ENCODE peak calls at places on chromosomes 13 and 19, in four cellular contexts. K is uterus, P is Peyer's patch, F is transverse colon. Y is an unnamed sample.

GRCh38 chr13:113076681-113077401 is 28.8 kb upstream of the F7 start:
- DNase-seq in F (no peak), P (no peak), K (no peak), Y (no peak)

GRCh38 chr13:26722321-26722720 is 38.3 kb downstream of the GPR12 start:
- DNase-seq in P (no peak), K (no peak), F (no peak), Y (no peak)

GRCh38 chr19:58397533-58398037 is 2.1 kb downstream of the RNF225 start:
- DNase-seq in F (no peak), P (no peak), K (no peak), Y (no peak)

GRCh38 chr13:110107568-110108347 is 199.2 kb downstream of the COL4A1 start:
- DNase-seq in K (no peak), F (no peak), P (no peak), Y (no peak)

GRCh38 chr13:31046711-31047279 is 114.3 kb downstream of the TEX26 start:
- DNase-seq in K (peak; percentile 31), P (peak; percentile 64), F (peak; percentile 50), Y (peak; percentile 52)

GRCh38 chr19:58252102-58252685 is 23.5 kb downstream of the ZNF544 start:
- DNase-seq in P (no peak), K (no peak), F (no peak), Y (no peak)

GRCh38 chr13:110525328-110526319 is 35.9 kb downstream of the RAB20 start:
- DNase-seq in K (no peak), P (peak; percentile 72), F (peak; percentile 46), Y (peak; percentile 87)

GRCh38 chr19:49436381-49437017 is 4.8 kb downstream of the SLC17A7 start:
- DNase-seq in F (no peak), P (no peak), K (no peak), Y (peak; percentile 81)

GRCh38 chr19:50230379-50231351 is 27.2 kb downstream of the MYH14 start:
- DNase-seq in F (no peak), P (no peak), K (no peak), Y (peak; percentile 30)

GRCh38 chr19:13212759-13213330 is 62.6 kb downstream of the IER2 start:
- DNase-seq in F (peak; percentile 80), P (peak; percentile 78), K (no peak), Y (peak; percentile 52)

GRCh38 chr19:8366961-8367326 is 3.0 kb downstream of the ANGPTL4 start:
- DNase-seq in F (peak; percentile 30), K (peak; percentile 74), P (no peak), Y (peak; percentile 41)

GRCh38 chr19:44891016-44891882 is at the start of gene TOMM40:
- DNase-seq in P (peak; percentile 100), K (no peak), F (peak; percentile 100), Y (no peak)
- TF ChIP-seq POLR2A in P (peak; percentile 36), K (no peak), F (peak; percentile 44), Y (no peak)

DNA sequence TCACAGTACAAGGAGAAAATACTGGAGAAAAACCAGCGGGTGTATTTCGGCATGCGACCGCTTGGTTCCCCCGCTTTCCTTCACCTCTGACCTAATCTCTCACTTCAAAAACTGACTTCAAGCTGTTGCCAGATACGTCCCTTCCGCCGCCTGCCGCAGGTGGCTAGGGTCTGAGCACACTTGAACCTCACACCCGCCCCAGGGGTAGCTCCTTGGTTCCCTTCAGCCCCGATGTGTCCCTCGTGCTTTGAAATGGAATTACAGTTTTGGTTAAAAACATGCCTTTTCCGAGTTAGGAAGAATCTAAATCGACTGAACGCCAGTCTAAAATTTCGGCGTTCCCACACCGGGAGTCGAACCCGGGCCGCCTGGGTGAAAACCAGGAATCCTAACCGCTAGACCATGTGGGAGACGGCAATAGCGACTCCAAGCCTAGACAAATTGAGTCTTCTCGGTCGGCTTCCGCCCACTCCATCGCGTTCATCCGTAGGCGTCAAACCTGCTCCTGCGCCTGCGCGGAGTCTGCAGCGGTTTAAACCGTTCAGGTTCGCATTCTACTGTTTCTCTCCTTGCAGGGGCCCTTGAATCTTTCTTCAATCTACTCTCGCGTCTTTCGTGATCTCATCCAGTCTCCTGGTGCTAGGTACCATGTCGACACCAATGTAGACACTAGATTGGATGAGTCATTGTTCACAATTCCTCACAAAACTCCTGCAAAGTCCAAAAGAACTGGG is 71.5 kb downstream of the NUFIP1 start:
- DNase-seq in F (peak; percentile 98), K (peak; percentile 98), P (peak; percentile 97), Y (peak; percentile 97)
- H3K4me1 ChIP-seq in F (peaks cover 28% of the 10 kb centered on the region), K (peaks cover 4% of the 10 kb centered on the region), P (no peaks in the 10 kb centered on the region), Y (peaks cover 26% of the 10 kb centered on the region)

GRCh38 chr19:17213334-17213733 is 1.8 kb upstream of the USE1 start:
- DNase-seq in P (no peak), K (no peak), F (no peak), Y (no peak)
- TF ChIP-seq POLR2A in P (no peak), K (no peak), F (no peak), Y (no peak)

GRCh38 chr13:40564342-40564997 is 102.0 kb downstream of the FOXO1 start:
- DNase-seq in P (no peak), K (no peak), F (no peak), Y (no peak)
- H3K4me1 ChIP-seq in P (no peaks in the 10 kb centered on the region), K (peaks cover 5% of the 10 kb centered on the region), F (peaks cover 23% of the 10 kb centered on the region), Y (peaks cover 15% of the 10 kb centered on the region)

DNA sequence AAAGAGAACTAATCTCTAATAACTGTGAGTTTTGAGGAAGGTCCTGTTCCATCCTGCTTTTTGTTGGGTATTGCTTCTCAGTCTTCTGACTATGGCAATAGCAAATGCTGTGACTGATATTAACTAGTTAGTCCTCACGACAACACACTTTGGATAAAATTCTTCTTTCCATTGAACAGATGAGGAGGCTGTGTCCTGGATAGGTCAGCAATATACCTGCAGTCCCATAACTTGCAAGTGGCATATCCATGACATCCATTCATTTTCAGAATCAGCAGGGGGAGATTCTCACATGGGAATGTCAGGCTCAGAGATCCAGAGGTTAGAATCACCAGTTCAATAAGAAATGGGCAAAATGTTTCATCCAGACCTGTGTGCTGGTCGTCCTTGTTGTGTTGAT is 7.4 kb downstream of the ZNF554 start:
- DNase-seq in F (no peak), K (no peak), P (no peak), Y (no peak)
- TF ChIP-seq POLR2A in F (no peak), K (no peak), P (no peak), Y (no peak)

DNA sequence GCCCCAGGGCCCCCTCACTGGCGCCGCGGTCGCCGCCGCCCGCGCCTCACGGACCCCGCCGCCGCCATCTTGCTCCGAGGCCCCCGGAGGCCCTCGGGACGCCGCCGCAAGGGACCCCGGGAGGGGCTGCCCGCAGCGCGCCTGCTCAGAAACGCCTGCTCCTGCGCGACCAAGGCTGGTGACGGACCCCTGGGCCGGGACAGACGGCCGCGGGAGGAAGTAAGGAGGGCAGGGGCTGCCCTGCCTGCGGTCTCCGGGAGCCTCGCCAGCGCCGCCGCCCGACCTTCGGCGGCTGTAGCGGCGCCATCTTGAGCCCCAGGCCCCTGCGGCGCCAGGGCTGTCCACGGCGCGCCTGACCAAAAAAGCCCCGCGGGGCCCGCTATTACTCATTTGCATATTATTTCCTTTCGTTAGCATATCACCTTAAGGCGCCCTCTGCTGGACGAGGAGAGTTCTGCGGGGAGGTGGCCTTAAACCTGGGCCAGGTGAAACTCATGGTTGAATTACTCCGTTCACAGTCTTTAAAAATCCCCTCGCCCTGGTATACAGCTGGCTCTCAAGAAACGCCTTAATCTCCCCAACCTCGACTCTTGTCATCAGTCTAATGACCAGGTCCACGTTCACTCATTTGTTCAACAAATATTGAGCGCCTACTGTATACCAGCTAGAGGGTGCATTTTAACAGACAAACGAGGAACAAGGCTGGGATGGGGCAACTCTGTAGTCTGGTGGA is at the start of gene REXO1:
- DNase-seq in P (peak; percentile 96), K (peak; percentile 96), F (peak; percentile 98), Y (peak; percentile 97)
- H3K4me1 ChIP-seq in P (peaks cover 3% of the 10 kb centered on the region), K (peaks cover 30% of the 10 kb centered on the region), F (peaks cover 57% of the 10 kb centered on the region), Y (peaks cover 43% of the 10 kb centered on the region)

GRCh38 chr19:2770055-2771013 is 12.7 kb downstream of the SGTA start:
- DNase-seq in P (no peak), K (peak; percentile 66), F (peak; percentile 51), Y (peak; percentile 57)
- TF ChIP-seq POLR2A in P (no peak), K (no peak), F (no peak), Y (no peak)

GRCh38 chr19:1317274-1317673 is 31.6 kb downstream of the EFNA2 start:
- DNase-seq in P (no peak), F (no peak), K (no peak), Y (no peak)
- H3K4me1 ChIP-seq in P (no peaks in the 10 kb centered on the region), F (peaks cover 7% of the 10 kb centered on the region), K (peaks cover 6% of the 10 kb centered on the region), Y (no peaks in the 10 kb centered on the region)

GRCh38 chr19:18594096-18594823 is 5.7 kb downstream of the REX1BD start:
- DNase-seq in K (peak; percentile 87), P (peak; percentile 80), F (peak; percentile 79), Y (peak; percentile 80)
- TF ChIP-seq POLR2A in K (no peak), P (no peak), F (no peak), Y (no peak)

GRCh38 chr19:43438291-43439162 is 23.8 kb downstream of the TEX101 start:
- DNase-seq in F (peak; percentile 45), K (peak; percentile 79), P (peak; percentile 51), Y (no peak)

GRCh38 chr19:43437712-43438111 is 23.0 kb downstream of the TEX101 start:
- DNase-seq in P (no peak), K (no peak), F (no peak), Y (no peak)

GRCh38 chr19:43432866-43433673 is 18.4 kb downstream of the TEX101 start:
- DNase-seq in K (peak; percentile 34), F (peak; percentile 74), P (peak; percentile 72), Y (peak; percentile 73)

GRCh38 chr19:43433689-43434088 is 19.0 kb downstream of the TEX101 start:
- DNase-seq in K (no peak), P (no peak), F (no peak), Y (no peak)

GRCh38 chr19:43435775-43436174 is 21.1 kb downstream of the TEX101 start:
- DNase-seq in P (no peak), F (no peak), K (no peak), Y (no peak)
- H3K4me1 ChIP-seq in P (no peaks in the 10 kb centered on the region), F (peaks cover 16% of the 10 kb centered on the region), K (peaks cover 3% of the 10 kb centered on the region), Y (no peaks in the 10 kb centered on the region)

Y was measured in testis.